ENCODE peak calls at places on chromosomes 1 and 21, in five cellular contexts. G is sigmoid colon, I is fibroblast of lung, U is PC-3, L is HL-60. W is an unnamed sample.

GRCh38 chr21:32309906-32310460 is 11.3 kb downstream of the MRAP start:
- DNase-seq in G (no peak), I (no peak), U (no peak), L (no peak), W (no peak)

GRCh38 chr1:31691951-31692350 is 11.9 kb downstream of the COL16A1 start:
- DNase-seq in G (no peak), I (no peak), U (no peak), L (no peak), W (no peak)

GRCh38 chr21:26719750-26720149 is 125.5 kb downstream of the ADAMTS1 start:
- DNase-seq in G (no peak), I (no peak), U (no peak), L (no peak), W (no peak)

GRCh38 chr1:30883389-30884172 is 25.0 kb downstream of the SDC3 start:
- DNase-seq in G (no peak), I (no peak), U (no peak), L (no peak), W (no peak)

GRCh38 chr1:31764307-31765040 is at the start of gene ADGRB2:
- DNase-seq in G (no peak), I (no peak), U (peak), L (no peak), W (no peak)

GRCh38 chr1:209659909-209660308 is 7.7 kb upstream of the LAMB3 start:
- DNase-seq in G (no peak), I (peak), U (peak), L (peak), W (peak)

GRCh38 chr1:30790850-30791778 is 33.5 kb upstream of the LAPTM5 start:
- DNase-seq in G (no peak), I (no peak), U (no peak), L (peak), W (no peak)

GRCh38 chr1:113415256-113416189 is 25.2 kb downstream of the MAGI3 start:
- DNase-seq in G (no peak), I (no peak), U (no peak), L (no peak), W (no peak)

GRCh38 chr1:206012086-206012859 is 9.1 kb upstream of the RAB7B start:
- DNase-seq in G (peak), I (no peak), U (no peak), L (peak), W (no peak)

GRCh38 chr21:42107881-42108553 is 36.9 kb downstream of the UMODL1 start:
- DNase-seq in G (no peak), I (peak), U (peak), L (peak), W (peak)

GRCh38 chr1:110616587-110616986 is 10.4 kb upstream of the KCNA2 start:
- DNase-seq in G (peak), I (peak), U (peak), L (peak), W (peak)

GRCh38 chr1:160451119-160451858 is 50.9 kb downstream of the VANGL2 start:
- DNase-seq in G (no peak), I (no peak), U (no peak), L (no peak), W (no peak)

GRCh38 chr1:1238702-1239178 is 6.7 kb downstream of the B3GALT6 start:
- DNase-seq in G (no peak), I (no peak), U (no peak), L (no peak), W (no peak)

GRCh38 chr1:42759114-42759513 is 7.7 kb downstream of the P3H1 start:
- DNase-seq in G (no peak), I (no peak), U (no peak), L (peak), W (no peak)

GRCh38 chr1:30447701-30448100 is 275.7 kb downstream of the MATN1 start:
- DNase-seq in G (no peak), I (no peak), U (no peak), L (no peak), W (no peak)

GRCh38 chr1:83901547-83902155 is 97.3 kb downstream of the TTLL7 start:
- DNase-seq in G (no peak), I (peak), U (peak), L (no peak), W (peak)

GRCh38 chr1:58908539-58909161 is 124.8 kb upstream of the JUN start:
- DNase-seq in G (no peak), I (no peak), U (peak), L (no peak), W (peak)

GRCh38 chr21:29301703-29302102 is 3.0 kb downstream of the BACH1 start:
- DNase-seq in G (no peak), I (no peak), U (no peak), L (no peak), W (no peak)

GRCh38 chr1:198605880-198606458 is 32.9 kb upstream of the PTPRC start:
- DNase-seq in G (no peak), I (no peak), U (peak), L (no peak), W (no peak)

GRCh38 chr1:154328318-154329151 is 3.2 kb downstream of the ATP8B2 start:
- DNase-seq in G (peak), I (peak), U (peak), L (peak), W (peak)

GRCh38 chr1:193905288-193906085 is 719.1 kb upstream of the B3GALT2 start:
- DNase-seq in G (no peak), I (no peak), U (peak), L (no peak), W (peak)

GRCh38 chr1:41613646-41614592 is 129.4 kb upstream of the EDN2 start:
- DNase-seq in G (peak), I (peak), U (no peak), L (no peak), W (peak)

GRCh38 chr1:183200451-183200850 is 14.4 kb downstream of the LAMC2 start:
- DNase-seq in G (no peak), I (no peak), U (no peak), L (no peak), W (no peak)

GRCh38 chr1:198132060-198132781 is 24.6 kb upstream of the NEK7 start:
- DNase-seq in G (no peak), I (no peak), U (peak), L (no peak), W (no peak)

GRCh38 chr1:196317535-196318522 is 290.4 kb downstream of the KCNT2 start:
- DNase-seq in G (no peak), I (peak), U (peak), L (no peak), W (peak)

GRCh38 chr1:164716992-164717703 is 158.2 kb downstream of the PBX1 start:
- DNase-seq in G (no peak), I (no peak), U (peak), L (peak), W (peak)

GRCh38 chr1:154493276-154493675 is 8.7 kb upstream of the TDRD10 start:
- DNase-seq in G (peak), I (no peak), U (no peak), L (peak), W (no peak)

GRCh38 chr1:87869563-87869962 is 540.9 kb downstream of the LMO4 start:
- DNase-seq in G (no peak), I (peak), U (peak), L (peak), W (peak)

GRCh38 chr1:41328011-41328615 is 33.1 kb upstream of the FOXO6 start:
- DNase-seq in G (no peak), I (no peak), U (no peak), L (no peak), W (no peak)

GRCh38 chr21:15766952-15767603 is 37.3 kb downstream of the USP25 start:
- DNase-seq in G (no peak), I (no peak), U (no peak), L (no peak), W (no peak)

GRCh38 chr21:38965910-38966504 is 160.3 kb downstream of the ETS2 start:
- DNase-seq in G (no peak), I (peak), U (no peak), L (no peak), W (peak)

GRCh38 chr1:204294371-204294770 is 65.4 kb downstream of the PLEKHA6 start:
- DNase-seq in G (peak), I (peak), U (peak), L (no peak), W (peak)

GRCh38 chr1:154583691-154584212 is 16.2 kb downstream of the CHRNB2 start:
- DNase-seq in G (no peak), I (peak), U (no peak), L (no peak), W (no peak)

GRCh38 chr1:226786550-226786949 is 47.5 kb upstream of the ITPKB start:
- DNase-seq in G (no peak), I (no peak), U (no peak), L (no peak), W (no peak)

GRCh38 chr21:46159390-46159789 is 4.0 kb upstream of the FTCD start:
- DNase-seq in G (peak), I (no peak), U (no peak), L (no peak), W (no peak)

GRCh38 chr1:35507947-35508346 is 49.3 kb downstream of the KIAA0319L start:
- DNase-seq in G (no peak), I (no peak), U (no peak), L (no peak), W (peak)

GRCh38 chr1:161085165-161085564 is 4.2 kb downstream of the NECTIN4 start:
- DNase-seq in G (no peak), I (no peak), U (no peak), L (no peak), W (no peak)

GRCh38 chr1:32972814-32973428 is 8.3 kb upstream of the RNF19B start:
- DNase-seq in G (peak), I (peak), U (peak), L (no peak), W (no peak)

GRCh38 chr21:46113497-46114176 is 15.7 kb downstream of the COL6A2 start:
- DNase-seq in G (peak), I (no peak), U (no peak), L (no peak), W (no peak)

GRCh38 chr21:36719614-36720013 is 20.7 kb downstream of the SIM2 start:
- DNase-seq in G (peak), I (no peak), U (no peak), L (no peak), W (no peak)

DNA sequence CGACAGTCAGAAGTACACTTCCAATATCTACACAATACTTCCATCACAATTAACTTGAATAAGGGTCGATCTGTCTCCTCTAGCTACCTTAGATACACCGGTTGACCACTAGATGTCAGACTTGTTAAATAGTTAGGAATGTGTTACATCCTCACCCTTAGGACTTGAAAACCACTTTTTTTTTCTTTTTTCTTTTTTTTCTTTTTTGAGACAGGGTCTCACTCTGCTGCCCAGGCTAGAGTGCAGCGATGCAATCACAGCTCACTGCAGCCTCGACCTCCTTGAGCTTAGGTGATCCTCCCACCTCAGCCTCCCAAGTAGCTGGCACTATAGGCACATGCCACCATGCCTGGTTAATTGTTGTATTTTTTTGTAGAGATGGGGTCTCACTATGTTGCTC is 120.4 kb upstream of the GREM2 start:
- DNase-seq in G (no peak), I (peak), U (peak), L (no peak), W (peak)
- TF ChIP-seq CTCF in G (peak), I (peak), U (peak), L (peak), W (peak)

GRCh38 chr1:176878750-176879536 is 285.6 kb downstream of the ASTN1 start:
- DNase-seq in G (no peak), I (no peak), U (no peak), L (no peak), W (no peak)

GRCh38 chr1:176876966-176877515 is 287.5 kb downstream of the ASTN1 start:
- DNase-seq in G (no peak), I (no peak), U (no peak), L (no peak), W (no peak)

GRCh38 chr1:176880954-176881595 is 283.4 kb downstream of the ASTN1 start:
- DNase-seq in G (peak), I (peak), U (peak), L (peak), W (peak)

GRCh38 chr1:176877557-176877956 is 287.0 kb downstream of the ASTN1 start:
- DNase-seq in G (no peak), I (no peak), U (no peak), L (no peak), W (no peak)

DNA sequence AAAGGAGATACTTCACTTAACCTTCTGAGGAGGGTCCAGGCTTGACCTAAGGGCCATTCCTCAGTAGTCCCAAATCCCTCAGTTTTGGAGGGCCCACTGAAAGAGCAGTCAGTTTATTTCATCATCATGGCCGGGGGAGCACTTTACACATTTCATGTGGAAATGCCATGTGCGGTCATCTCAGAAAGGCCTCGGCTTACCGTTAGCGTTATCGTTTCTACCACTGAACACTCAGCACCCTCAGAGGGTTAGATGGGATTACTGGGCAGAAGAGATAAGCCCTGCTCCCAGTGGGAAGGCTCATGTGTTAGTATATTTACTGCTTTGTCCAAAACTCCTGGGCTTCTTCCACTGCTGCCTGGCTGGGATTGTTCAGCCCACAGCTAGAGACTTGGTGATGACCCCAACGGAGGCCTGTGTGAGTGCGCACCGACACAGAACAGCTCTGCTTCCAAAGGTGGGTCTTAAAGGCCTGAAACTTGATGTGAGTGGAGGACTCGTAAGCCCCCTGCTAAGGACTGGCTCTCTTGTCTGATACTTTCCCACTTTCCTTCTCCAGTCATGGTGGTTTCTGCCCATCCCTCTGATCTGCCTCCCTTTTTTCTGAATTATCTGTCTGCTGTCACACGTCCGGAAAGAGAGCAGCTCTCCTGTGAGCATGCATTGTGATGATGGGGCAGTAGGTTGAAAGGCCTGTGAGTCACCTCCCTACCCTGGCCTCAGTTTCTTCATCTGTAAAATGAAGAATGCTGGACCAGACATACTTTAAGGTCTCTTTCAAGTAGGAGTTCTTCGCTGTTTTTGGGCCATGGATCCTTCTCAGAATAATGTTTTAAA is 284.5 kb downstream of the ASTN1 start:
- DNase-seq in G (no peak), I (no peak), U (no peak), L (no peak), W (no peak)
- TF ChIP-seq CTCF in G (no peak), I (no peak), U (no peak), L (no peak), W (no peak)

GRCh38 chr1:246534114-246534513 is 27.0 kb upstream of the SMYD3 start:
- DNase-seq in G (no peak), I (no peak), U (no peak), L (no peak), W (no peak)

GRCh38 chr1:246528933-246529731 is 22.1 kb upstream of the SMYD3 start:
- DNase-seq in G (no peak), I (no peak), U (peak), L (no peak), W (peak)

GRCh38 chr1:246530482-246530881 is 23.4 kb upstream of the SMYD3 start:
- DNase-seq in G (no peak), I (no peak), U (no peak), L (no peak), W (no peak)

GRCh38 chr1:246533371-246533905 is 26.4 kb upstream of the SMYD3 start:
- DNase-seq in G (no peak), I (no peak), U (no peak), L (no peak), W (no peak)

DNA sequence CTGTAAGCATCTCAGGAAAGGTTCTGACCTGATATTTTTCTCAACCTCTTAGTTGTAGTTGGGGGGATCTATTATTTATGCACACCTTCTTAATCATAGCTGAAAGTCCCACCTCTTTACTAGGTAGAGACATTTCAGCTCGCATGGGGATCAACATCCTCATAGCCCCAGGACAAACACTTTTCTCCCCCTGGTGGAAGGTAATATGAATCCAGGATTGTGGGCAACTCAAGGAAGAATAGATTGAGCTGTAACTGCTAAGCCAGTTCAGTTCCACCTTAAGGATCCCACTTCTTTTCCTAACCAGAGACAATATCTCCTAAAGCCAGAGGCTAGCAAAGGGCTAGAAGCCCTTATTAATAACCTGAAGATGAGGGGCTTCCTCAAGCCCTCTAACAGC is 25.4 kb upstream of the SMYD3 start:
- DNase-seq in G (no peak), I (no peak), U (peak), L (no peak), W (no peak)
- TF ChIP-seq CTCF in G (no peak), I (peak), U (peak), L (no peak), W (no peak)

DNA sequence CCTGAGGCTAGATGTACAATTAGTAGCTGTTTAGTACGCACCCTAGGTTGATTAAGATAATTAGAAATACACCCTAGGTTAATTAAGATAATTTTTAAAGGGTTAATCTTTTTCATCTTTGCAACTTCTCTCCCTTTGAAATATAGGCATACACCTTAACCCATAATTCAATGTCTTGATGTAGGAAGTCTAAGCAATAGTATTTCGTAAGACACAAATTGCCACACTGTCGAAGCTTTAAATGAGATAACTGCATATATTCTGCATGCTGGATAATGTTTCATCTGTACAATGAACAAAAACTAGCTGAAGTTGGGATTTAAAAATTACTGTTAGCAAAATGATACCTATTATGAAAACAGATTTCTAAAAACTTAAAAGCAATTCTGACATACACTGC is 122.9 kb downstream of the EVI5 start:
- DNase-seq in G (no peak), I (no peak), U (no peak), L (peak), W (peak)
- TF ChIP-seq CTCF in G (no peak), I (no peak), U (no peak), L (no peak), W (no peak)

DNA sequence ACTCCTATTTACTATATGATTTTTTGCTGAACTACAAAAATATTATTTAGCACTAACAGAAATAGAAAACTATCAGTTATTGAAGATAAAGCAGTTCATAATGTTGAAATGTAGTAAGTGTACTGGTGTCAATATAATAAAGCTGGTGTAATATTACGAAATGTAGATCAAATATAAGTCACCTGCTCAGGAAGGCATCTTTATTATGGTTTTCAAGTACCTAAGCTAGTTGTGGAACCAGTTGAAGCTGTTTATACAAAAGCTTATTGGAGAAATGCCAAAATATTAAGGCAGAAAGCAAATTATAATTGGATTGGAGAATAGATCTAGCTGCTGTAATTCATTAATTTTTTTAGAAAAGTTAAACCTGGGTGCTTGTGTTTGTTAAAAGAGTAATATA is 6.2 kb upstream of the MARK1 start:
- DNase-seq in G (no peak), I (no peak), U (peak), L (no peak), W (no peak)
- TF ChIP-seq CTCF in G (no peak), I (no peak), U (no peak), L (no peak), W (no peak)